ENCODE peak calls at places on chromosomes 6 and 20, in nine cellular contexts. One of them, this sample, is unnamed.

GRCh38 chr20:22404609-22405170 is 179.7 kb downstream of the FOXA2 start:
- DNase-seq in bronchial epithelial cell: no peak
- DNase-seq in upper lobe of right lung: no peak
- DNase-seq in HFF-Myc: no peak
- DNase-seq in hepatocyte: no peak
- DNase-seq in body of pancreas: no peak
- DNase-seq in A549: peak; percentile 76
- DNase-seq in fibroblast of the aortic adventitia: peak; percentile 73
- DNase-seq in AG04450: no peak
- DNase-seq in this sample: no peak

GRCh38 chr6:113493991-113494390 is 363.2 kb upstream of the MARCKS start:
- DNase-seq in bronchial epithelial cell: peak; percentile 87
- DNase-seq in upper lobe of right lung: no peak
- DNase-seq in HFF-Myc: no peak
- DNase-seq in hepatocyte: no peak
- DNase-seq in body of pancreas: no peak
- DNase-seq in A549: no peak
- DNase-seq in fibroblast of the aortic adventitia: no peak
- DNase-seq in AG04450: no peak
- DNase-seq in this sample: no peak

GRCh38 chr20:24567508-24567907 is 98.1 kb downstream of the SYNDIG1 start:
- DNase-seq in bronchial epithelial cell: no peak
- DNase-seq in upper lobe of right lung: peak; percentile 29
- DNase-seq in HFF-Myc: no peak
- DNase-seq in hepatocyte: no peak
- DNase-seq in body of pancreas: no peak
- DNase-seq in A549: no peak
- DNase-seq in fibroblast of the aortic adventitia: no peak
- DNase-seq in AG04450: no peak
- DNase-seq in this sample: no peak

GRCh38 chr6:85551264-85551663 is 42.4 kb downstream of the SNX14 start:
- DNase-seq in bronchial epithelial cell: no peak
- DNase-seq in upper lobe of right lung: no peak
- DNase-seq in HFF-Myc: no peak
- DNase-seq in hepatocyte: no peak
- DNase-seq in body of pancreas: no peak
- DNase-seq in A549: peak; percentile 31
- DNase-seq in fibroblast of the aortic adventitia: no peak
- DNase-seq in AG04450: no peak
- DNase-seq in this sample: peak; percentile 22

GRCh38 chr6:85114583-85114939 is 335.3 kb upstream of the NT5E start:
- DNase-seq in bronchial epithelial cell: no peak
- DNase-seq in upper lobe of right lung: no peak
- DNase-seq in HFF-Myc: no peak
- DNase-seq in hepatocyte: no peak
- DNase-seq in body of pancreas: no peak
- DNase-seq in A549: no peak
- DNase-seq in fibroblast of the aortic adventitia: no peak
- DNase-seq in AG04450: no peak
- DNase-seq in this sample: no peak

GRCh38 chr6:99334526-99335127 is 14.8 kb downstream of the FAXC start:
- DNase-seq in bronchial epithelial cell: peak; percentile 70
- DNase-seq in upper lobe of right lung: no peak
- DNase-seq in HFF-Myc: peak; percentile 40
- DNase-seq in hepatocyte: peak; percentile 59
- DNase-seq in body of pancreas: peak; percentile 51
- DNase-seq in A549: peak; percentile 63
- DNase-seq in fibroblast of the aortic adventitia: peak; percentile 53
- DNase-seq in AG04450: peak; percentile 11
- DNase-seq in this sample: peak; percentile 25

GRCh38 chr20:22499475-22500174 is 84.7 kb downstream of the FOXA2 start:
- DNase-seq in bronchial epithelial cell: no peak
- DNase-seq in upper lobe of right lung: no peak
- DNase-seq in HFF-Myc: no peak
- DNase-seq in hepatocyte: no peak
- DNase-seq in body of pancreas: peak; percentile 30
- DNase-seq in A549: no peak
- DNase-seq in fibroblast of the aortic adventitia: no peak
- DNase-seq in AG04450: no peak
- DNase-seq in this sample: no peak

GRCh38 chr20:537983-538382 is 5.6 kb downstream of the CSNK2A1 start:
- DNase-seq in bronchial epithelial cell: no peak
- DNase-seq in upper lobe of right lung: no peak
- DNase-seq in HFF-Myc: no peak
- DNase-seq in hepatocyte: no peak
- DNase-seq in body of pancreas: no peak
- DNase-seq in A549: no peak
- DNase-seq in fibroblast of the aortic adventitia: no peak
- DNase-seq in AG04450: no peak
- DNase-seq in this sample: no peak

GRCh38 chr20:56245761-56246160 is 2.8 kb upstream of the MC3R start:
- DNase-seq in bronchial epithelial cell: peak; percentile 18
- DNase-seq in upper lobe of right lung: no peak
- DNase-seq in HFF-Myc: no peak
- DNase-seq in hepatocyte: no peak
- DNase-seq in body of pancreas: no peak
- DNase-seq in A549: no peak
- DNase-seq in fibroblast of the aortic adventitia: no peak
- DNase-seq in AG04450: no peak
- DNase-seq in this sample: no peak

GRCh38 chr20:47397652-47398301 is 41.3 kb upstream of the ZMYND8 start:
- DNase-seq in bronchial epithelial cell: no peak
- DNase-seq in upper lobe of right lung: no peak
- DNase-seq in HFF-Myc: no peak
- DNase-seq in hepatocyte: no peak
- DNase-seq in body of pancreas: peak; percentile 29
- DNase-seq in A549: no peak
- DNase-seq in fibroblast of the aortic adventitia: no peak
- DNase-seq in AG04450: no peak
- DNase-seq in this sample: no peak

GRCh38 chr6:10877012-10877411 is 4.8 kb downstream of the GCM2 start:
- DNase-seq in bronchial epithelial cell: no peak
- DNase-seq in upper lobe of right lung: no peak
- DNase-seq in HFF-Myc: no peak
- DNase-seq in hepatocyte: no peak
- DNase-seq in body of pancreas: no peak
- DNase-seq in A549: no peak
- DNase-seq in fibroblast of the aortic adventitia: no peak
- DNase-seq in AG04450: no peak
- DNase-seq in this sample: no peak

GRCh38 chr6:63529498-63529897 is 42.8 kb upstream of the LOC128125822 start:
- DNase-seq in bronchial epithelial cell: peak; percentile 71
- DNase-seq in upper lobe of right lung: no peak
- DNase-seq in HFF-Myc: no peak
- DNase-seq in hepatocyte: no peak
- DNase-seq in body of pancreas: no peak
- DNase-seq in A549: peak; percentile 50
- DNase-seq in fibroblast of the aortic adventitia: peak; percentile 21
- DNase-seq in AG04450: no peak
- DNase-seq in this sample: no peak

GRCh38 chr20:2022163-2022562 is 28.3 kb upstream of the PDYN start:
- DNase-seq in bronchial epithelial cell: peak; percentile 76
- DNase-seq in upper lobe of right lung: no peak
- DNase-seq in HFF-Myc: no peak
- DNase-seq in hepatocyte: no peak
- DNase-seq in body of pancreas: no peak
- DNase-seq in A549: no peak
- DNase-seq in fibroblast of the aortic adventitia: no peak
- DNase-seq in AG04450: no peak
- DNase-seq in this sample: peak; percentile 9

GRCh38 chr20:55616367-55616766 is 389.0 kb downstream of the CBLN4 start:
- DNase-seq in bronchial epithelial cell: no peak
- DNase-seq in upper lobe of right lung: no peak
- DNase-seq in HFF-Myc: no peak
- DNase-seq in hepatocyte: no peak
- DNase-seq in body of pancreas: no peak
- DNase-seq in A549: no peak
- DNase-seq in fibroblast of the aortic adventitia: no peak
- DNase-seq in AG04450: no peak
- DNase-seq in this sample: no peak

GRCh38 chr20:60572991-60573390 is 614.8 kb downstream of the CDH26 start:
- DNase-seq in bronchial epithelial cell: no peak
- DNase-seq in upper lobe of right lung: no peak
- DNase-seq in HFF-Myc: no peak
- DNase-seq in hepatocyte: no peak
- DNase-seq in body of pancreas: no peak
- DNase-seq in A549: no peak
- DNase-seq in fibroblast of the aortic adventitia: no peak
- DNase-seq in AG04450: no peak
- DNase-seq in this sample: no peak

GRCh38 chr6:169590376-169590939 is 111.4 kb downstream of the WDR27 start:
- DNase-seq in bronchial epithelial cell: no peak
- DNase-seq in upper lobe of right lung: no peak
- DNase-seq in HFF-Myc: no peak
- DNase-seq in hepatocyte: no peak
- DNase-seq in body of pancreas: no peak
- DNase-seq in A549: no peak
- DNase-seq in fibroblast of the aortic adventitia: no peak
- DNase-seq in AG04450: no peak
- DNase-seq in this sample: no peak

GRCh38 chr20:59320850-59321631 is 20.6 kb downstream of the EDN3 start:
- DNase-seq in bronchial epithelial cell: no peak
- DNase-seq in upper lobe of right lung: no peak
- DNase-seq in HFF-Myc: no peak
- DNase-seq in hepatocyte: no peak
- DNase-seq in body of pancreas: no peak
- DNase-seq in A549: no peak
- DNase-seq in fibroblast of the aortic adventitia: no peak
- DNase-seq in AG04450: no peak
- DNase-seq in this sample: no peak

GRCh38 chr6:13917141-13917540 is 7.6 kb upstream of the RNF182 start:
- DNase-seq in bronchial epithelial cell: no peak
- DNase-seq in upper lobe of right lung: no peak
- DNase-seq in HFF-Myc: no peak
- DNase-seq in hepatocyte: no peak
- DNase-seq in body of pancreas: no peak
- DNase-seq in A549: no peak
- DNase-seq in fibroblast of the aortic adventitia: no peak
- DNase-seq in AG04450: no peak
- DNase-seq in this sample: no peak

GRCh38 chr20:11003341-11003740 is 329.5 kb upstream of the JAG1 start:
- DNase-seq in bronchial epithelial cell: peak; percentile 73
- DNase-seq in upper lobe of right lung: no peak
- DNase-seq in HFF-Myc: no peak
- DNase-seq in hepatocyte: no peak
- DNase-seq in body of pancreas: no peak
- DNase-seq in A549: no peak
- DNase-seq in fibroblast of the aortic adventitia: no peak
- DNase-seq in AG04450: no peak
- DNase-seq in this sample: no peak

GRCh38 chr6:8785223-8785622 is 349.9 kb upstream of the SLC35B3 start:
- DNase-seq in bronchial epithelial cell: peak; percentile 38
- DNase-seq in upper lobe of right lung: no peak
- DNase-seq in HFF-Myc: no peak
- DNase-seq in hepatocyte: peak; percentile 5
- DNase-seq in body of pancreas: no peak
- DNase-seq in A549: no peak
- DNase-seq in fibroblast of the aortic adventitia: no peak
- DNase-seq in AG04450: no peak
- DNase-seq in this sample: no peak

GRCh38 chr20:63484236-63484635 is 11.8 kb upstream of the KCNQ2 start:
- DNase-seq in bronchial epithelial cell: no peak
- DNase-seq in upper lobe of right lung: no peak
- DNase-seq in HFF-Myc: no peak
- DNase-seq in hepatocyte: no peak
- DNase-seq in body of pancreas: no peak
- DNase-seq in A549: no peak
- DNase-seq in fibroblast of the aortic adventitia: no peak
- DNase-seq in AG04450: no peak
- DNase-seq in this sample: no peak

GRCh38 chr20:57396212-57396611 is 5.0 kb downstream of the RBM38 start:
- DNase-seq in bronchial epithelial cell: no peak
- DNase-seq in upper lobe of right lung: peak; percentile 63
- DNase-seq in HFF-Myc: no peak
- DNase-seq in hepatocyte: no peak
- DNase-seq in body of pancreas: no peak
- DNase-seq in A549: no peak
- DNase-seq in fibroblast of the aortic adventitia: no peak
- DNase-seq in AG04450: no peak
- DNase-seq in this sample: no peak
- H3K4me3 ChIP-seq in bronchial epithelial cell: no peak overlapping the region
- H3K4me3 ChIP-seq in upper lobe of right lung: no peak overlapping the region
- H3K4me3 ChIP-seq in HFF-Myc: no peak overlapping the region
- H3K4me3 ChIP-seq in hepatocyte: no peak overlapping the region
- H3K4me3 ChIP-seq in body of pancreas: no peak overlapping the region
- H3K4me3 ChIP-seq in A549: no peak overlapping the region
- H3K4me3 ChIP-seq in fibroblast of the aortic adventitia: no peak overlapping the region
- H3K4me3 ChIP-seq in AG04450: no peak overlapping the region
- H3K4me3 ChIP-seq in this sample: no peak overlapping the region

GRCh38 chr6:55185144-55185543 is 10.8 kb downstream of the HCRTR2 start:
- DNase-seq in bronchial epithelial cell: peak; percentile 4
- DNase-seq in upper lobe of right lung: no peak
- DNase-seq in HFF-Myc: no peak
- DNase-seq in hepatocyte: no peak
- DNase-seq in body of pancreas: no peak
- DNase-seq in A549: no peak
- DNase-seq in fibroblast of the aortic adventitia: no peak
- DNase-seq in AG04450: no peak
- DNase-seq in this sample: no peak
- H3K4me3 ChIP-seq in bronchial epithelial cell: no peak overlapping the region
- H3K4me3 ChIP-seq in upper lobe of right lung: no peak overlapping the region
- H3K4me3 ChIP-seq in HFF-Myc: no peak overlapping the region
- H3K4me3 ChIP-seq in hepatocyte: no peak overlapping the region
- H3K4me3 ChIP-seq in body of pancreas: no peak overlapping the region
- H3K4me3 ChIP-seq in A549: no peak overlapping the region
- H3K4me3 ChIP-seq in fibroblast of the aortic adventitia: no peak overlapping the region
- H3K4me3 ChIP-seq in AG04450: no peak overlapping the region
- H3K4me3 ChIP-seq in this sample: no peak overlapping the region

DNA sequence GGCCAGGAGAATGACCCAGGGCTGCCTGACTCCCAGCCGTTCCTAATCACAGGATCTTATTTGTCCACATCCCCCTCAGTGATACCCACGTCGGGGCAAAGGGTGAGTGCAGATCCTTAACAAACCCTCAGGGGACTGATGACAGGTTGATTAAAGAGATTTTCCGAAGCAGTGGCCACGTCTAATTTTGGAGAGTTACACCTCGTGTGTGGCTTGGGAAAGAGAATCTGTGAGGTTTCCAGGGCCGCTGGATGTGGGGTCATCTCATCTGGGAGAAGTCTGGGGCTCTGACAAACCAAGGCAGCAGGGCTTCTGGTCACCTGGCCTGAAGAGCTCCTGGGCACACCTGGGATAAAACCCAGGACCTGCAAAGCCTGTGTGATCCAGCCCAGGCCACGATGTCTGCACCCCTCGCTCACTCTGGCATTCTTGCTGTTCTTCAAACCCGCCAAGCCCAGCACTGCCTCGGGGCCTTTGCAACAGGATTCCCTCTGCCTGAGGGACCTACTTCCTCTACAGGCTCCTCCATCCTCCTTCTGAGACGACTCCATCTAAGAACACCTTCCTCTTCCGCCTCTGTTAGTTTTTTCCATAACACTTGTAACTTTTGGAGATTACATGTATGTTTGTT is 4.7 kb downstream of the JPH2 start:
- DNase-seq in bronchial epithelial cell: no peak
- DNase-seq in upper lobe of right lung: no peak
- DNase-seq in HFF-Myc: no peak
- DNase-seq in hepatocyte: no peak
- DNase-seq in body of pancreas: no peak
- DNase-seq in A549: no peak
- DNase-seq in fibroblast of the aortic adventitia: no peak
- DNase-seq in AG04450: no peak
- DNase-seq in this sample: no peak
- H3K4me3 ChIP-seq in bronchial epithelial cell: no peak overlapping the region
- H3K4me3 ChIP-seq in upper lobe of right lung: no peak overlapping the region
- H3K4me3 ChIP-seq in HFF-Myc: no peak overlapping the region
- H3K4me3 ChIP-seq in hepatocyte: no peak overlapping the region
- H3K4me3 ChIP-seq in body of pancreas: no peak overlapping the region
- H3K4me3 ChIP-seq in A549: no peak overlapping the region
- H3K4me3 ChIP-seq in fibroblast of the aortic adventitia: no peak overlapping the region
- H3K4me3 ChIP-seq in AG04450: no peak overlapping the region
- H3K4me3 ChIP-seq in this sample: no peak overlapping the region

GRCh38 chr20:31712564-31713311 is 9.9 kb downstream of the BCL2L1 start:
- DNase-seq in bronchial epithelial cell: peak; percentile 81
- DNase-seq in upper lobe of right lung: peak; percentile 80
- DNase-seq in HFF-Myc: peak; percentile 70
- DNase-seq in hepatocyte: peak; percentile 75
- DNase-seq in body of pancreas: peak; percentile 97
- DNase-seq in A549: peak; percentile 95
- DNase-seq in fibroblast of the aortic adventitia: peak; percentile 90
- DNase-seq in AG04450: peak; percentile 67
- DNase-seq in this sample: peak; percentile 88
- H3K4me3 ChIP-seq in bronchial epithelial cell: no peak overlapping the region
- H3K4me3 ChIP-seq in upper lobe of right lung: peak overlapping the region; percentile 34
- H3K4me3 ChIP-seq in HFF-Myc: peak overlapping the region; percentile 22
- H3K4me3 ChIP-seq in hepatocyte: no peak overlapping the region
- H3K4me3 ChIP-seq in body of pancreas: no peak overlapping the region
- H3K4me3 ChIP-seq in A549: peak overlapping the region; percentile 13
- H3K4me3 ChIP-seq in fibroblast of the aortic adventitia: peak overlapping the region; percentile 53
- H3K4me3 ChIP-seq in AG04450: peak overlapping the region; percentile 34
- H3K4me3 ChIP-seq in this sample: no peak overlapping the region